ENCODE peak calls at places on chromosomes 13 and 19, in four cellular contexts. X is uterus, V is left ventricle myocardium inferior, U is mammary epithelial cell. P is an unnamed sample.

GRCh38 chr13:51629711-51630575 is 45.7 kb downstream of the WDFY2 start:
- DNase-seq in X (no peak), V (no peak), U (no peak), P (no peak)

GRCh38 chr19:50417138-50417849 is 1.4 kb upstream of the SPIB start:
- DNase-seq in X (no peak), V (no peak), U (no peak), P (no peak)

GRCh38 chr13:98484289-98485219 is 92.4 kb downstream of the STK24 start:
- DNase-seq in U (peak; percentile 99), V (peak; percentile 51), X (peak; percentile 69), P (peak; percentile 82)

GRCh38 chr19:54616840-54617560 is 13.3 kb upstream of the LILRB1 start:
- DNase-seq in U (no peak), X (no peak), V (no peak), P (no peak)

GRCh38 chr19:19554074-19555023 is 16.3 kb downstream of the CILP2 start:
- DNase-seq in X (no peak), U (no peak), V (peak; percentile 48), P (peak; percentile 57)

GRCh38 chr19:18898081-18898532 is 2.1 kb upstream of the CERS1 start:
- DNase-seq in X (no peak), V (no peak), U (no peak), P (no peak)

GRCh38 chr13:85738696-85739320 is 60.4 kb downstream of the SLITRK6 start:
- DNase-seq in U (peak; percentile 51), V (no peak), X (no peak), P (no peak)

GRCh38 chr19:56273563-56274117 is 1.1 kb downstream of the EDDM13 start:
- DNase-seq in U (peak; percentile 35), X (no peak), V (no peak), P (no peak)

GRCh38 chr19:46898731-46899130 is 37.9 kb downstream of the ARHGAP35 start:
- DNase-seq in V (no peak), X (peak; percentile 26), U (peak; percentile 79), P (no peak)

GRCh38 chr19:55442372-55443044 is 592 bp downstream of the SHISA7 start:
- DNase-seq in U (no peak), V (no peak), X (no peak), P (no peak)

GRCh38 chr19:35718345-35719041 is 690 bp downstream of the KMT2B start:
- DNase-seq in U (peak; percentile 23), V (peak; percentile 43), X (peak; percentile 52), P (peak; percentile 70)

GRCh38 chr13:98285317-98285716 is 108.2 kb upstream of the RNF113B start:
- DNase-seq in V (no peak), X (no peak), U (no peak), P (no peak)

GRCh38 chr13:97540696-97541095 is 106.7 kb downstream of the RAP2A start:
- DNase-seq in V (no peak), X (no peak), U (no peak), P (no peak)

P was measured in psoas muscle.